ENCODE peak calls at places on chromosomes 1 and 21, in seven cellular contexts. I, A, C, D, U, G and S are unnamed samples.

GRCh38 chr1:20318521-20318920 is 27.8 kb downstream of the VWA5B1 start:
- DNase-seq in I (no peak), A (no peak), C (no peak), D (no peak), U (no peak), G (no peak), S (no peak)

GRCh38 chr21:42839271-42840231 is 39.8 kb downstream of the WDR4 start:
- DNase-seq in I (no peak), A (peak), C (no peak), D (no peak), U (no peak), G (no peak), S (no peak)

GRCh38 chr1:160830321-160831153 is 32.1 kb downstream of the CD244 start:
- DNase-seq in I (peak), A (peak), C (peak), D (peak), U (peak), G (peak), S (peak)

GRCh38 chr1:194535369-194535768 is 1349.0 kb upstream of the B3GALT2 start:
- DNase-seq in I (peak), A (no peak), C (no peak), D (no peak), U (peak), G (no peak), S (no peak)

GRCh38 chr21:39696196-39696595 is 48.8 kb upstream of the IGSF5 start:
- DNase-seq in I (no peak), A (no peak), C (no peak), D (no peak), U (no peak), G (no peak), S (no peak)

GRCh38 chr1:92960395-92961130 is 699 bp downstream of the DIPK1A start:
- DNase-seq in I (peak), A (peak), C (peak), D (peak), U (peak), G (peak), S (no peak)

GRCh38 chr1:207885129-207886032 is 25.5 kb downstream of the CD34 start:
- DNase-seq in I (peak), A (peak), C (peak), D (peak), U (peak), G (peak), S (peak)

GRCh38 chr1:3775498-3776230 is 3.1 kb downstream of the SMIM1 start:
- DNase-seq in I (peak), A (peak), C (peak), D (peak), U (peak), G (peak), S (no peak)

GRCh38 chr1:202806845-202807366 is 1.3 kb downstream of the KDM5B start:
- DNase-seq in I (peak), A (peak), C (no peak), D (no peak), U (no peak), G (peak), S (peak)

GRCh38 chr21:39392981-39393380 is 44.1 kb upstream of the HMGN1 start:
- DNase-seq in I (no peak), A (no peak), C (no peak), D (no peak), U (no peak), G (no peak), S (no peak)

GRCh38 chr21:42555756-42556438 is 42.2 kb downstream of the SLC37A1 start:
- DNase-seq in I (no peak), A (no peak), C (no peak), D (no peak), U (no peak), G (no peak), S (peak)

GRCh38 chr1:218426343-218426657 is 81.2 kb downstream of the TGFB2 start:
- DNase-seq in I (peak), A (peak), C (peak), D (no peak), U (peak), G (no peak), S (no peak)

GRCh38 chr21:39441502-39442475 is 3.8 kb downstream of the LCA5L start:
- DNase-seq in I (peak), A (peak), C (no peak), D (peak), U (peak), G (no peak), S (no peak)

GRCh38 chr1:29586215-29586614 is 349.9 kb downstream of the PTPRU start:
- DNase-seq in I (no peak), A (no peak), C (no peak), D (no peak), U (no peak), G (no peak), S (no peak)

GRCh38 chr1:207896547-207896946 is 14.4 kb downstream of the CD34 start:
- DNase-seq in I (no peak), A (no peak), C (no peak), D (no peak), U (no peak), G (no peak), S (no peak)

GRCh38 chr1:3266870-3267549 is 187.5 kb upstream of the ARHGEF16 start:
- DNase-seq in I (no peak), A (no peak), C (no peak), D (no peak), U (no peak), G (no peak), S (no peak)

GRCh38 chr1:109975718-109976117 is 8.8 kb upstream of the AHCYL1 start:
- DNase-seq in I (peak), A (no peak), C (no peak), D (peak), U (peak), G (no peak), S (no peak)

GRCh38 chr1:54299037-54299436 is 99.1 kb downstream of the MRPL37 start:
- DNase-seq in I (peak), A (no peak), C (peak), D (no peak), U (no peak), G (no peak), S (no peak)

GRCh38 chr1:171883844-171884243 is 42.5 kb downstream of the DNM3 start:
- DNase-seq in I (no peak), A (no peak), C (no peak), D (no peak), U (no peak), G (no peak), S (no peak)

GRCh38 chr1:192889082-192889481 is 80.2 kb downstream of the RGS2 start:
- DNase-seq in I (no peak), A (no peak), C (no peak), D (no peak), U (no peak), G (no peak), S (no peak)

GRCh38 chr1:4803335-4803734 is 148.9 kb downstream of the AJAP1 start:
- DNase-seq in I (no peak), A (no peak), C (no peak), D (no peak), U (no peak), G (no peak), S (no peak)

GRCh38 chr1:44213222-44214112 is at the start of gene DMAP1:
- DNase-seq in I (peak), A (peak), C (peak), D (peak), U (peak), G (peak), S (peak)

GRCh38 chr1:115783311-115783710 is 14.8 kb upstream of the CASQ2 start:
- DNase-seq in I (no peak), A (no peak), C (no peak), D (no peak), U (no peak), G (no peak), S (no peak)

GRCh38 chr1:107682467-107682866 is 282.5 kb downstream of the VAV3 start:
- DNase-seq in I (peak), A (no peak), C (no peak), D (no peak), U (no peak), G (no peak), S (no peak)

GRCh38 chr1:171663854-171664550 is 11.5 kb upstream of the MYOC start:
- DNase-seq in I (no peak), A (no peak), C (no peak), D (no peak), U (no peak), G (no peak), S (no peak)

GRCh38 chr1:113369040-113369439 is 21.3 kb upstream of the MAGI3 start:
- DNase-seq in I (no peak), A (no peak), C (no peak), D (no peak), U (no peak), G (no peak), S (no peak)

GRCh38 chr1:59664167-59664566 is 150.6 kb upstream of the HOOK1 start:
- DNase-seq in I (no peak), A (no peak), C (no peak), D (no peak), U (no peak), G (no peak), S (no peak)

GRCh38 chr1:59669752-59670312 is 144.9 kb upstream of the HOOK1 start:
- DNase-seq in I (no peak), A (no peak), C (peak), D (peak), U (peak), G (peak), S (no peak)

GRCh38 chr1:59667020-59667419 is 147.7 kb upstream of the HOOK1 start:
- DNase-seq in I (no peak), A (no peak), C (no peak), D (no peak), U (no peak), G (no peak), S (no peak)

GRCh38 chr1:59670662-59671061 is 144.1 kb upstream of the HOOK1 start:
- DNase-seq in I (no peak), A (no peak), C (no peak), D (no peak), U (no peak), G (no peak), S (no peak)

GRCh38 chr1:59666106-59666505 is 148.6 kb upstream of the HOOK1 start:
- DNase-seq in I (no peak), A (no peak), C (no peak), D (no peak), U (peak), G (no peak), S (no peak)
- TF ChIP-seq CTCF in I (no peak), A (no peak), C (no peak), D (peak), U (peak), G (no peak), S (no peak)

GRCh38 chr1:215426101-215426500 is 141.0 kb upstream of the KCTD3 start:
- DNase-seq in I (no peak), A (no peak), C (no peak), D (no peak), U (no peak), G (no peak), S (no peak)
- TF ChIP-seq CTCF in I (no peak), A (no peak), C (no peak), D (no peak), U (no peak), G (no peak), S (no peak)

DNA sequence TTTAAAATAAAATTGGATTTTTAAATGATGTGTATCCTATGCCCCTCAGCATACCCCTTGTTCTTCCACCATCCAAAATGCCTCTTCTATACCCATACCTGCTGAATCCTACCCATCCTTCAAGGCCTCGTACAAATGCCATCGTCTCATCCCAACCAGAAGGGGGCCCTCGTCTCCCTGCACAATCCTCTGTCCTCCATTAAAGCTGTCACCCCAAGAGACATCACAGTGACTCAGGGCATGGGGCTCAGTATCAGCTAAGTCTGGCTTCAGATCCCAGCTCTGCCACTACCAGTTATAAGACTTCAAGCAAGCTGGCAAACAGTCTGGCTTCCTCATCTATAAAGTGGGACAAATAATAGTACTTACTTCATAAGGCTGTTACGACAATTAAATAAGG is 23.8 kb downstream of the IGFN1 start:
- DNase-seq in I (peak), A (no peak), C (no peak), D (no peak), U (no peak), G (no peak), S (no peak)
- TF ChIP-seq CTCF in I (peak), A (no peak), C (no peak), D (peak), U (peak), G (no peak), S (no peak)

GRCh38 chr1:169184812-169185211 is 78.3 kb downstream of the ATP1B1 start:
- DNase-seq in I (no peak), A (no peak), C (no peak), D (no peak), U (no peak), G (no peak), S (no peak)

GRCh38 chr1:169180167-169180566 is 73.7 kb downstream of the ATP1B1 start:
- DNase-seq in I (no peak), A (no peak), C (no peak), D (no peak), U (no peak), G (no peak), S (no peak)

GRCh38 chr1:169186106-169186505 is 79.6 kb downstream of the ATP1B1 start:
- DNase-seq in I (no peak), A (no peak), C (no peak), D (no peak), U (peak), G (no peak), S (no peak)
- TF ChIP-seq CTCF in I (no peak), A (no peak), C (no peak), D (no peak), U (no peak), G (no peak), S (no peak)

DNA sequence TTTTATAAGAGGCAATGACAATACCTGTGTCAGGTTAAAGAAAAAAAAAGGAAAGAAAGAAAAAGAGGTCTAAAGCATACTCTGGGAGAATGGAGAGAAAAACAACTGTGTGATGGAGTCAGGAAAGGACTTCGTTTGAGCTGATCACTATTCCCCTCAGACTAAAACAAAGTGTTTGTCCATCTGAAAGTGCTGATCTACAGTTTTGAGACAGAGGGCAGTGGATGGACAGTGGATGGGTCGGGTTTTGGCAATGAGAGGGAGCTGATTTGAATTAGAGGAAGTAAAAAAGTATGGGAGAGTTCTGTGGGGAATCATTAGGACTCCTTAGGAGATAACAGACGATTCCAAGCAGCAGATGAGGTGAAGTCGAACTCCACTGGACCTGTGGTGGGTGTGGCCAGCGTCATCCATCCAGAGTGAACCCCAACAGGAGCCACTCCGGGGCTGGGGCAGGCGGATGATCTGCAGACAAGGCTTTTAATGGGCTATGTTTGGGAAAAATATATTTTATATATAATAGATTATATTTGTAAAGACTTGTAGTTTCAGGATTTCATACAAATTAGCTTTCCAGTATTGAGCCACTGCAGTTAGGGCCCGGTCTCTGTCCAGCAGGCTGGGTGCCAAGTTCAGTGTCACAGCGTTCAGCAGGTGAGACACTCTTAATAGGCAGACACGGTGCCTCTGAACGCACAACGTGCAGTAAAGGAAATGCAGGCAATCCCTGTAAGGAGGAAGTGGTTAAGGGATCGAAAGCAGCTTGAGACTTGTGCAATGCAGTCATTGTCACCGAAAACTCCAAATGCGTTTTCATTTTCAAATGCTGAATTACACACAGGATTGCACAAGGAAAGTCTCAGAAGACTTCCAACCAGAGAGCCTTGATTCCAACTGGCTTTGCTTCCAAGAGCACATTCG is 62.1 kb downstream of the PTGS2 start:
- DNase-seq in I (peak), A (no peak), C (peak), D (no peak), U (peak), G (no peak), S (no peak)
- TF ChIP-seq CTCF in I (no peak), A (no peak), C (no peak), D (no peak), U (peak), G (no peak), S (no peak)

DNA sequence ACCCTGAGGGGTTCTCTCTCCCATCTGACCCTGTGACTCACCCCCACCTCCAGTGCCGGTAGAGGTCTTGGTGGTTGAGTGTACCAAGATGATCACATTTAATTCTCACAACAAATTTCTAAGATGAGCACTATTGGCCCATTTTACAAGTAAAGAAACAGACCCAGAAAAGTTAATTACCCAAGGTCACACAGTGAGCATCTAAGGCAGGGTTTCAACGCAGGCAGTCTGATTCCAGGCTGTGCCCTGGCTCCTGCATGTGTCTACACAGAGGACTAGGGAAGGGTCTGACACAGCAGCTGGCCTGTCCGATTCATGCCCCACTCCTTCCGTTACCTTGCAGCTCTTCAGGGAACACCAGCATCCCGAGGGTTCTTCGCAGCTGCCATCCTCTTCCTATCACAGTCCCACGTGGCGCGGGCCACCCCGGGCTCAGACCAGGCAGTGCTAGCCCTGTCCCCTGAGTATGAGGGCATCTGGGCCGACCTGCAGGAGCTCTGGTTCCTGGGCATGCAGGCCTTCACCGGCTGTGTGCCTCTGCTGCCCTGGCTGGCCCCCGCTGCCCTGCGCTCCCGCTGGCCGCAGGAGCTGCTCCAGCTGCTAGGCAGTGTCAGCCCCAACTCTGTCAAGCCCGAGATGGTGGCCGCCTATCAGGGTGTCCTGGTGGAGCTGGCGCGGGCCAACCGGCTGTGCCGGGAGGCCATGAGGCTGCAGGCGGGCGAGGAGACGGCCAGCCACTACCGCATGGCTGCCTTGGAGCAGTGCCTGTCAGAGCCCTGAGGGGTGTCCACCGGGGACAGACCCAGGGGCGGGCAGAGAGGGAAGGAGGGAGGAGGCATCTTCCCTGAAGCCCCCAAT is 7.5 kb downstream of the NCDN start:
- DNase-seq in I (no peak), A (no peak), C (no peak), D (no peak), U (no peak), G (no peak), S (no peak)
- TF ChIP-seq CTCF in I (no peak), A (no peak), C (no peak), D (no peak), U (no peak), G (peak), S (no peak)